ENCODE peak calls at places on chromosomes 16 and 17, in eight cellular contexts. P, Z, S, V, A, Q, G and L are unnamed samples.

GRCh38 chr16:88710556-88710955 is 4.3 kb downstream of the CTU2 start:
- DNase-seq in V (no peak), A (no peak), G (no peak), Q (no peak), S (no peak), Z (no peak), P (no peak), L (no peak)

GRCh38 chr17:19744922-19745757 is 3.0 kb downstream of the ALDH3A1 start:
- DNase-seq in Q (peak; percentile 96), P (peak; percentile 80), A (peak; percentile 63), G (peak; percentile 94), S (peak; percentile 93), V (peak; percentile 95), Z (peak; percentile 90), L (peak; percentile 69)

GRCh38 chr17:77564278-77564920 is 394.1 kb upstream of the TNRC6C start:
- DNase-seq in G (no peak), Q (no peak), Z (no peak), P (no peak), A (no peak), V (no peak), S (no peak), L (no peak)

GRCh38 chr17:47941998-47942490 is 673 bp downstream of the PNPO start:
- DNase-seq in V (no peak), Q (no peak), Z (no peak), A (no peak), S (no peak), G (no peak), P (no peak), L (no peak)

GRCh38 chr16:30004811-30005242 is 6.0 kb downstream of the DOC2A start:
- DNase-seq in A (no peak), P (no peak), S (no peak), G (no peak), V (peak; percentile 80), Q (peak; percentile 34), Z (no peak), L (no peak)

GRCh38 chr16:29656688-29657523 is 6.1 kb upstream of the SPN start:
- DNase-seq in P (no peak), V (no peak), Z (no peak), Q (no peak), G (no peak), A (no peak), S (no peak), L (no peak)

GRCh38 chr17:38674013-38674748 is 576 bp downstream of the EPOP start:
- DNase-seq in A (no peak), Q (peak; percentile 27), G (peak; percentile 48), S (peak; percentile 25), Z (no peak), P (no peak), V (peak; percentile 75), L (no peak)

GRCh38 chr17:42135664-42136653 is 13.4 kb downstream of the HSPB9 start:
- DNase-seq in A (peak; percentile 64), S (no peak), V (peak; percentile 90), G (peak; percentile 87), Q (peak; percentile 91), Z (peak; percentile 79), P (peak; percentile 86), L (peak; percentile 88)

GRCh38 chr16:81823111-81823510 is 44.0 kb downstream of the PLCG2 start:
- DNase-seq in Q (peak; percentile 39), Z (no peak), P (no peak), V (no peak), S (no peak), A (no peak), G (no peak), L (no peak)

GRCh38 chr17:63652106-63652505 is 29.9 kb downstream of the MAP3K3 start:
- DNase-seq in Q (no peak), S (no peak), P (peak; percentile 3), G (no peak), Z (no peak), A (peak; percentile 34), V (no peak), L (no peak)

GRCh38 chr17:16027708-16028584 is 28.3 kb downstream of the TTC19 start:
- DNase-seq in P (peak; percentile 85), Q (no peak), Z (no peak), A (peak; percentile 87), S (no peak), G (peak; percentile 68), V (no peak), L (peak; percentile 96)

GRCh38 chr17:28675980-28676379 is 14.0 kb downstream of the SUPT6H start:
- DNase-seq in G (peak; percentile 33), S (no peak), V (no peak), P (no peak), A (no peak), Z (no peak), Q (no peak), L (peak; percentile 31)

GRCh38 chr17:4554441-4554996 is 665 bp downstream of the MYBBP1A start:
- DNase-seq in G (no peak), P (no peak), Q (no peak), A (no peak), S (peak; percentile 12), Z (no peak), V (peak; percentile 62), L (no peak)

GRCh38 chr16:72903176-72903575 is 144.8 kb downstream of the ZFHX3 start:
- DNase-seq in A (no peak), V (no peak), G (no peak), S (no peak), Q (no peak), P (no peak), Z (no peak), L (no peak)

GRCh38 chr17:59851431-59852375 is 41.0 kb downstream of the TUBD1 start:
- DNase-seq in Q (peak; percentile 47), G (peak; percentile 30), A (peak; percentile 100), P (peak; percentile 83), S (peak; percentile 50), Z (no peak), V (no peak), L (no peak)

GRCh38 chr16:85422374-85423185 is 190.5 kb upstream of the GSE1 start:
- DNase-seq in Z (no peak), S (no peak), A (no peak), Q (peak; percentile 95), P (no peak), G (peak; percentile 93), V (peak; percentile 92), L (peak; percentile 40)

DNA sequence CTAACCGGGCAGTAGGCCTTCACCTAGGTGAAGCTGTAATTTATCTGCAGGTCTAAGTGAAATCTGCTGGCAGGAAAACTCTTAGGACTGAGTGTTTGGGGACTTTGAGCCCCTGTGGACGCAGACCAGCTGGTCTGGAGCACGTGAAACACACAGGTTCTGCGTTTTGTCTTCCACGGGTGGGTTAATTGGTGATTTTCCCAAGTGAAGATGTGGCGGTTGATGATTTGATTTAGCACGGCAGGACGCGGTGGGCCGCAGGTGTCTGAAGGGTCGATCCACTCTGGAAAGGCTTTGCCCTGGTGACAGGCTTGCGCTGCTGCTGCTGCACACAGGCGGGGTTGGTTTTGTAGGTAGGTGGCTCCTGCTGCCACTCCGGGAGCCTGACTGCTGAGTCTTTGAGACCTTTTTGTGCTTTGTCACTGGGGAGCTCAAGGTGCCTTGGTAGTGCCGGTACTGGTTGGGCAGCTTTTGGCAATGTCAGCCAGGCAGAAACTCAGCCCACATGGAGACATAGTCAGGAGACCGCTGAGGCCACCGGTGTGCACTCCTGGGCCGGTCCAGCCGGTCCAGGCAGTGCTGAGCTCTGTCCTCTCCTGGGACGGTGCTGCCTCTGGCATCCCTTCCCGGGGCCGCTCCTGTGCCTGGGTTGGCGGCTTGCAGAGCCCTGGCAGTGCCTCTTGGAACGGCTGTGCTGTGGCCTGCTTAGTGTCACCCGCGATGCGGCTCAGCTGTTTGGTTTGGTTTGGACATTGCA is 2.3 kb downstream of the BAIAP2 start:
- DNase-seq in S (peak; percentile 62), V (peak; percentile 89), P (no peak), G (no peak), Q (peak; percentile 91), Z (peak; percentile 68), A (no peak), L (peak; percentile 60)
- H3K4me3 ChIP-seq in S (peak overlapping the region; percentile 3), V (peak overlapping the region; percentile 64), P (no peak overlapping the region), G (no peak overlapping the region), Q (peak overlapping the region; percentile 71), Z (no peak overlapping the region), A (no peak overlapping the region), L (peak overlapping the region; percentile 72)

DNA sequence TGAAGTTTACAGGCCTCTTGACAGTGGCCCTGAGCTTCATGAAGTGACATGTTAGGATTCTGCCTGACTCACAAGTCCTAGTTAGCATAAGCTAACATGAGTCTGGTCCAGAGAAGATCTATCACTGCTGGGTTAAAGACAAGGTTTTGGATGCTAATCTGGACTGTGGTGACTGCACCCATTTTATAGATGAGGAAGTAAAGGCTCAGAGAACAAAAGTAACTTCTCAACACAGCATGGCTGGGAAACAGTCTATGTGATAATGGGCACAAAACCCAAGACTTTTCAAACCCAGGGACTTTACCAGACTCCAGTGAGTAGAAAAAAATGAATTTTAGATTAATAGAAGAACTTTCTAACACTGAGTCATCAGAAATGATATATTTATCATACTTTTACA is 236.8 kb upstream of the IRX5 start:
- DNase-seq in V (no peak), Z (no peak), G (no peak), Q (no peak), P (no peak), A (no peak), S (no peak), L (no peak)
- H3K27me3 ChIP-seq in V (no peaks in the 10 kb centered on the region), Z (no peaks in the 10 kb centered on the region), G (peaks cover 1% of the 10 kb centered on the region), Q (peaks cover 14% of the 10 kb centered on the region), P (no peaks in the 10 kb centered on the region), A (no peaks in the 10 kb centered on the region), S (no peaks in the 10 kb centered on the region), L (no peaks in the 10 kb centered on the region)

GRCh38 chr16:2447920-2448583 is 11.9 kb upstream of the TEDC2 start:
- DNase-seq in Q (no peak), Z (no peak), S (no peak), G (no peak), P (peak; percentile 35), A (no peak), V (no peak), L (peak; percentile 48)
- H3K36me3 ChIP-seq in Q (peaks cover 36% of the 10 kb centered on the region), Z (no peaks in the 10 kb centered on the region), S (no peaks in the 10 kb centered on the region), G (no peaks in the 10 kb centered on the region), P (peaks cover 23% of the 10 kb centered on the region), A (peaks cover 40% of the 10 kb centered on the region), V (peaks cover 15% of the 10 kb centered on the region), L (peaks cover 18% of the 10 kb centered on the region)

DNA sequence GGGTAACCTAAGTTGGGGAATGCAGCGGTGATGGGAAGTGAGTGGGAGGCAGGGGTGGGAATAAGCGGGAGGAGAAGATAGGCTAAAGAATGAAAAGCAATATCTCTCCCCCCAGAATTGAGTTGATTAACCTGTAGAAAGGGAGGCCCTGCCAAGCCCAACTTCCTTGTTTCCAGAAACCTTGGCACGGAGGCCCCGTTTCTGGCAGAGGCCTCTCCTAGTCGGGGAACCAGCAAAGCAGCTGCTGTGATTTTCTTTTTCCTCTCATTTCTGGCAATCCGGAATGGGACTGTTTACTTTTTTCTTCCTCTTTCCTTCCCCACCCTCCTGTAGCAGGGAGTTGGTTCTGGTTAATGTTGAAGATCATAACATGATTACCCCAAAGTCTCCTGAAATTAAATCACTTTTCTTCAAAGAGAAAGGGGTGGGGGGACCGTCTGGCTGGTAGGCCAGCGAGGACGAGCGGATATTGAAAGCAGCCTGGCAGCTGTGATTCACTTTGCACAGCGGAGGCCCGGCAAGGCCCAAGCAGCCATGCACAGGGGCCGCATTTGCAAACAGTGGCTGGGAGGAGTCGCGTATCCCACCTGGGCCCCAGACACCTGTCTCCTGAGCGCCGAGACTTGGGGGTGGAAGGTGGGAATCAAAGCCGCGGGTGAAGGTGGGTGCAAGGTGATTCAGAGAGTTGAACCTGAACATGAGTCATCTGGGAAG is 51.5 kb downstream of the NTN1 start:
- DNase-seq in V (no peak), A (no peak), S (peak; percentile 49), P (peak; percentile 27), Q (peak; percentile 83), G (no peak), Z (peak; percentile 76), L (peak; percentile 3)
- H3K4me3 ChIP-seq in V (no peak overlapping the region), A (no peak overlapping the region), S (no peak overlapping the region), P (no peak overlapping the region), Q (no peak overlapping the region), G (no peak overlapping the region), Z (no peak overlapping the region), L (no peak overlapping the region)

GRCh38 chr16:66304151-66304550 is 62.3 kb upstream of the CDH5 start:
- DNase-seq in S (no peak), G (no peak), V (no peak), A (no peak), P (peak; percentile 6), Q (peak; percentile 20), Z (no peak), L (no peak)
- H3K27me3 ChIP-seq in S (peaks cover 4% of the 10 kb centered on the region), G (no peaks in the 10 kb centered on the region), V (no peaks in the 10 kb centered on the region), A (peaks cover 15% of the 10 kb centered on the region), P (no peaks in the 10 kb centered on the region), Q (peaks cover 17% of the 10 kb centered on the region), Z (no peaks in the 10 kb centered on the region), L (no peaks in the 10 kb centered on the region)